ENCODE peak calls at places on chromosomes 11 and 22, in nine cellular contexts. M is pancreas, Q is trophoblast cell, L is IMR-90, K is coronary artery, W is ovary, U is substantia nigra, J is tibial artery, G is Panc1. R is an unnamed sample.

GRCh38 chr11:101583180-101584128 is at the start of gene TRPC6:
- DNase-seq in W (peak), U (no peak), G (no peak), L (peak), J (no peak), M (no peak), Q (no peak), K (no peak), R (no peak)

GRCh38 chr11:78202733-78203167 is 14.0 kb downstream of the USP35 start:
- DNase-seq in Q (no peak), M (no peak), U (no peak), L (no peak), K (no peak), G (no peak), W (no peak), J (no peak), R (no peak)

GRCh38 chr11:6650980-6651379 is 4.6 kb downstream of the DCHS1 start:
- DNase-seq in M (no peak), W (no peak), U (no peak), J (no peak), K (no peak), Q (peak), L (peak), G (no peak), R (no peak)

GRCh38 chr11:27721505-27722116 is 21.4 kb upstream of the BDNF start:
- DNase-seq in M (no peak), U (no peak), Q (no peak), G (no peak), L (no peak), J (no peak), K (no peak), W (no peak), R (no peak)

GRCh38 chr11:95703059-95703458 is 86.5 kb downstream of the FAM76B start:
- DNase-seq in G (no peak), U (no peak), J (no peak), K (no peak), L (no peak), W (no peak), M (no peak), Q (no peak), R (no peak)

GRCh38 chr22:17130199-17130598 is 9.0 kb upstream of the TMEM121B start:
- DNase-seq in W (no peak), Q (no peak), G (no peak), M (no peak), L (peak), J (no peak), K (no peak), U (no peak), R (no peak)

GRCh38 chr11:2975594-2975993 is 16.5 kb downstream of the NAP1L4 start:
- DNase-seq in U (peak), J (no peak), Q (peak), K (no peak), L (peak), G (no peak), W (no peak), M (no peak), R (no peak)

GRCh38 chr22:19663286-19663815 is 51.0 kb upstream of the SEPTIN5 start:
- DNase-seq in G (no peak), L (peak), J (peak), K (no peak), M (peak), W (peak), U (no peak), Q (no peak), R (no peak)

GRCh38 chr22:45867118-45867905 is 109.7 kb downstream of the WNT7B start:
- DNase-seq in W (no peak), L (no peak), U (no peak), K (no peak), G (no peak), Q (no peak), J (no peak), M (no peak), R (no peak)

GRCh38 chr22:24095816-24096215 is 84.7 kb downstream of the CABIN1 start:
- DNase-seq in J (peak), U (no peak), G (no peak), W (no peak), M (no peak), Q (no peak), L (no peak), K (peak), R (peak)

GRCh38 chr11:44680982-44681597 is 45.7 kb upstream of the TSPAN18 start:
- DNase-seq in J (no peak), U (no peak), M (no peak), W (no peak), Q (no peak), L (no peak), G (no peak), K (no peak), R (no peak)

GRCh38 chr11:122711831-122712378 is 56.4 kb downstream of the UBASH3B start:
- DNase-seq in Q (no peak), K (no peak), W (no peak), J (no peak), M (no peak), L (no peak), U (no peak), G (no peak), R (no peak)

GRCh38 chr11:86069408-86070086 is 663 bp upstream of the PICALM start:
- DNase-seq in Q (peak), K (peak), J (peak), G (peak), M (no peak), L (peak), U (no peak), W (no peak), R (peak)

GRCh38 chr11:90737328-90738050 is 514.6 kb upstream of the CHORDC1 start:
- DNase-seq in M (no peak), G (no peak), L (no peak), K (no peak), Q (no peak), U (no peak), W (no peak), J (no peak), R (no peak)

GRCh38 chr22:48926663-48927062 is 901.0 kb downstream of the BRD1 start:
- DNase-seq in M (no peak), G (no peak), L (no peak), U (no peak), J (no peak), W (no peak), Q (no peak), K (no peak), R (no peak)

GRCh38 chr22:28108851-28109250 is 189.8 kb upstream of the PITPNB start:
- DNase-seq in U (no peak), M (no peak), K (no peak), L (no peak), J (no peak), W (no peak), Q (no peak), G (no peak), R (no peak)

GRCh38 chr11:95222817-95223216 is 8.2 kb downstream of the SESN3 start:
- DNase-seq in U (no peak), M (no peak), Q (no peak), W (no peak), L (no peak), K (no peak), G (no peak), J (no peak), R (no peak)

GRCh38 chr22:28220626-28221363 is 301.7 kb upstream of the PITPNB start:
- DNase-seq in U (no peak), J (no peak), Q (no peak), L (no peak), M (no peak), W (no peak), G (no peak), K (no peak), R (no peak)

GRCh38 chr22:49946612-49947295 is 13.8 kb upstream of the PIM3 start:
- DNase-seq in G (no peak), K (no peak), L (no peak), W (no peak), U (no peak), M (no peak), J (no peak), Q (peak), R (no peak)

GRCh38 chr22:41092847-41093371 is 517 bp downstream of the EP300 start:
- DNase-seq in Q (peak), W (no peak), U (peak), G (no peak), M (peak), J (no peak), K (no peak), L (peak), R (no peak)

GRCh38 chr11:118615282-118615979 is 8.0 kb downstream of the PHLDB1 start:
- DNase-seq in M (no peak), K (peak), W (no peak), U (no peak), L (no peak), G (no peak), Q (no peak), J (peak), R (peak)

GRCh38 chr11:56841210-56841810 is 92.8 kb upstream of the OR9G4 start:
- DNase-seq in Q (peak), W (peak), M (no peak), G (peak), K (no peak), J (no peak), U (peak), L (peak), R (no peak)

GRCh38 chr22:30420401-30421178 is 5.0 kb upstream of the MTFP1 start:
- DNase-seq in W (no peak), Q (no peak), L (peak), M (no peak), K (no peak), G (no peak), J (no peak), U (no peak), R (no peak)

GRCh38 chr22:38107692-38108515 is 2.6 kb downstream of the BAIAP2L2 start:
- DNase-seq in L (no peak), G (no peak), M (peak), K (no peak), Q (peak), U (no peak), J (no peak), W (no peak), R (no peak)

GRCh38 chr11:69498614-69499175 is 17.2 kb downstream of the LINC01488 start:
- DNase-seq in J (no peak), W (no peak), M (no peak), L (no peak), Q (no peak), G (no peak), U (no peak), K (no peak), R (no peak)

GRCh38 chr11:59550842-59551650 is 39.7 kb downstream of the OR4D9 start:
- DNase-seq in U (peak), G (no peak), L (peak), J (peak), K (peak), M (peak), Q (peak), W (peak), R (peak)

GRCh38 chr11:75615709-75616108 is 53.1 kb downstream of the MAP6 start:
- DNase-seq in K (no peak), J (no peak), Q (no peak), G (no peak), W (no peak), L (no peak), U (no peak), M (no peak), R (no peak)

GRCh38 chr11:75606099-75606498 is 44.0 kb downstream of the SERPINH1 start:
- DNase-seq in M (no peak), K (no peak), W (no peak), L (no peak), G (no peak), Q (no peak), U (no peak), J (no peak), R (no peak)

GRCh38 chr11:75611823-75612222 is 49.8 kb downstream of the SERPINH1 start:
- DNase-seq in M (no peak), J (no peak), G (no peak), K (no peak), L (no peak), W (no peak), U (no peak), Q (no peak), R (no peak)
- H3K27ac ChIP-seq in M (no peak), J (no peak), G (no peak), K (no peak), L (no peak), W (no peak), U (no peak), Q (no peak), R (no peak)

GRCh38 chr11:126058090-126058489 is 4.6 kb downstream of the CDON start:
- DNase-seq in K (no peak), M (no peak), W (no peak), J (no peak), U (no peak), Q (no peak), G (no peak), L (no peak), R (no peak)

GRCh38 chr11:126051117-126051516 is 11.5 kb downstream of the CDON start:
- DNase-seq in W (no peak), M (no peak), L (no peak), J (no peak), G (no peak), Q (no peak), U (no peak), K (no peak), R (no peak)

GRCh38 chr11:126053340-126054286 is 9.1 kb downstream of the CDON start:
- DNase-seq in L (no peak), U (no peak), J (no peak), Q (no peak), K (no peak), G (no peak), M (no peak), W (no peak), R (no peak)

GRCh38 chr11:126054412-126054811 is 8.3 kb downstream of the CDON start:
- DNase-seq in G (no peak), M (no peak), Q (no peak), U (no peak), J (no peak), W (no peak), L (no peak), K (no peak), R (no peak)

GRCh38 chr11:126054882-126055281 is 7.8 kb downstream of the CDON start:
- DNase-seq in Q (no peak), M (no peak), L (no peak), J (no peak), G (no peak), K (no peak), W (no peak), U (no peak), R (no peak)
- H3K27ac ChIP-seq in Q (no peak), M (no peak), L (no peak), J (no peak), G (no peak), K (no peak), W (no peak), U (no peak), R (no peak)

DNA sequence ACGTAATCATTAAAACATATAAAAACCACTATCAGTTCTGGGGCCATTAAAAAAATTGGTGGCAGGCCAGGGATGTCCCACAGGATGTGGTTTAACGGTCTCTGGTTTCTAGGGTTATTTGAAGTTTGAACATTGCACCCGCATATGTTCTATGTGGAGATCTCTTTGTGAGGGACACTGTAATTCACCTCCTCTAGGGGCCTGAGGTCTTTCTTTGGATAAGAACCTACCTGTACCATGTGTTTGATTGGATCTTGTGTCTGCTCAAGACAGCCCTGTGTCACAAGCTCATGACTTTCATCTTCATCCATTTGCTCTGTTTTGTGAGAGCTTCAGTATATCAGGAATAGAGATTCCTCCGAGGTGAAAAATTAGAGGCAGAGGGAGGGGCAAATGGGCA is 73.3 kb downstream of the GGTLC2 start:
- DNase-seq in W (no peak), K (no peak), Q (no peak), L (no peak), U (no peak), M (no peak), G (no peak), J (no peak), R (no peak)
- H3K27ac ChIP-seq in W (no peak), K (no peak), Q (no peak), L (no peak), U (no peak), M (no peak), G (no peak), J (no peak), R (no peak)

GRCh38 chr11:121688860-121689614 is 236.3 kb upstream of the SORL1-AS1 start:
- DNase-seq in G (no peak), Q (no peak), M (no peak), W (no peak), U (no peak), L (no peak), J (no peak), K (no peak), R (no peak)

GRCh38 chr11:121692236-121692635 is 239.5 kb upstream of the SORL1-AS1 start:
- DNase-seq in K (no peak), J (no peak), G (no peak), Q (no peak), U (no peak), L (peak), M (no peak), W (no peak), R (no peak)

GRCh38 chr11:121687961-121688566 is 235.3 kb upstream of the SORL1-AS1 start:
- DNase-seq in Q (no peak), U (no peak), M (no peak), K (no peak), L (peak), J (no peak), G (no peak), W (no peak), R (no peak)
- H3K27ac ChIP-seq in Q (peak), U (no peak), M (no peak), K (no peak), L (no peak), J (peak), G (no peak), W (no peak), R (peak)